ENCODE peak calls at places on chromosomes 12 and 14, in six cellular contexts. One of them, this sample, is unnamed.

GRCh38 chr12:66684222-66684621 is 5.3 kb upstream of the GRIP1 start:
- DNase-seq in choroid plexus epithelial cell: no peak
- DNase-seq in fibroblast of pulmonary artery: no peak
- DNase-seq in CD4-positive, alpha-beta T cell: no peak
- DNase-seq in pancreas: no peak
- DNase-seq in fibroblast of the aortic adventitia: no peak
- DNase-seq in this sample: no peak

GRCh38 chr12:123474493-123475255 is 16.7 kb downstream of the SNRNP35 start:
- DNase-seq in CD4-positive, alpha-beta T cell: no peak
- DNase-seq in choroid plexus epithelial cell: no peak
- DNase-seq in fibroblast of pulmonary artery: no peak
- DNase-seq in fibroblast of the aortic adventitia: no peak
- DNase-seq in pancreas: no peak
- DNase-seq in this sample: no peak

GRCh38 chr12:32229971-32230606 is 123.4 kb downstream of the BICD1 start:
- DNase-seq in CD4-positive, alpha-beta T cell: no peak
- DNase-seq in pancreas: no peak
- DNase-seq in fibroblast of pulmonary artery: no peak
- DNase-seq in choroid plexus epithelial cell: no peak
- DNase-seq in fibroblast of the aortic adventitia: no peak
- DNase-seq in this sample: no peak

GRCh38 chr12:9864913-9865675 is 4.1 kb downstream of the CLEC2B start:
- DNase-seq in fibroblast of the aortic adventitia: no peak
- DNase-seq in choroid plexus epithelial cell: no peak
- DNase-seq in CD4-positive, alpha-beta T cell: no peak
- DNase-seq in fibroblast of pulmonary artery: no peak
- DNase-seq in pancreas: no peak
- DNase-seq in this sample: no peak

GRCh38 chr14:88599321-88599720 is 36.5 kb downstream of the ZC3H14 start:
- DNase-seq in fibroblast of pulmonary artery: no peak
- DNase-seq in pancreas: no peak
- DNase-seq in CD4-positive, alpha-beta T cell: no peak
- DNase-seq in choroid plexus epithelial cell: no peak
- DNase-seq in fibroblast of the aortic adventitia: no peak
- DNase-seq in this sample: no peak

GRCh38 chr12:124292385-124292784 is 2.5 kb upstream of the RFLNA start:
- DNase-seq in fibroblast of the aortic adventitia: no peak
- DNase-seq in choroid plexus epithelial cell: no peak
- DNase-seq in pancreas: no peak
- DNase-seq in CD4-positive, alpha-beta T cell: no peak
- DNase-seq in fibroblast of pulmonary artery: no peak
- DNase-seq in this sample: no peak

GRCh38 chr14:89444044-89444443 is 27.0 kb upstream of the FOXN3 start:
- DNase-seq in choroid plexus epithelial cell: peak; percentile 58
- DNase-seq in CD4-positive, alpha-beta T cell: no peak
- DNase-seq in pancreas: no peak
- DNase-seq in fibroblast of pulmonary artery: no peak
- DNase-seq in fibroblast of the aortic adventitia: no peak
- DNase-seq in this sample: no peak

GRCh38 chr12:68611094-68611818 is 557 bp downstream of the RAP1B start:
- DNase-seq in fibroblast of pulmonary artery: peak; percentile 81
- DNase-seq in choroid plexus epithelial cell: peak; percentile 74
- DNase-seq in fibroblast of the aortic adventitia: peak; percentile 88
- DNase-seq in CD4-positive, alpha-beta T cell: peak; percentile 27
- DNase-seq in pancreas: peak; percentile 61
- DNase-seq in this sample: peak; percentile 74

GRCh38 chr12:107917912-107918800 is 143.7 kb downstream of the ASCL4 start:
- DNase-seq in pancreas: no peak
- DNase-seq in fibroblast of the aortic adventitia: peak; percentile 19
- DNase-seq in choroid plexus epithelial cell: peak; percentile 54
- DNase-seq in fibroblast of pulmonary artery: peak; percentile 38
- DNase-seq in CD4-positive, alpha-beta T cell: no peak
- DNase-seq in this sample: no peak

GRCh38 chr14:99909500-99910064 is 116.4 kb downstream of the EML1 start:
- DNase-seq in fibroblast of pulmonary artery: no peak
- DNase-seq in choroid plexus epithelial cell: no peak
- DNase-seq in fibroblast of the aortic adventitia: no peak
- DNase-seq in pancreas: no peak
- DNase-seq in CD4-positive, alpha-beta T cell: no peak
- DNase-seq in this sample: no peak

GRCh38 chr12:69008510-69008909 is 75.5 kb upstream of the CPM start:
- DNase-seq in fibroblast of the aortic adventitia: no peak
- DNase-seq in pancreas: no peak
- DNase-seq in choroid plexus epithelial cell: no peak
- DNase-seq in fibroblast of pulmonary artery: peak; percentile 33
- DNase-seq in CD4-positive, alpha-beta T cell: no peak
- DNase-seq in this sample: no peak

GRCh38 chr12:120994589-120995337 is 16.4 kb downstream of the HNF1A start:
- DNase-seq in choroid plexus epithelial cell: no peak
- DNase-seq in CD4-positive, alpha-beta T cell: no peak
- DNase-seq in pancreas: no peak
- DNase-seq in fibroblast of pulmonary artery: no peak
- DNase-seq in fibroblast of the aortic adventitia: no peak
- DNase-seq in this sample: no peak

GRCh38 chr12:62814243-62814642 is 120.7 kb downstream of the PPM1H start:
- DNase-seq in CD4-positive, alpha-beta T cell: no peak
- DNase-seq in fibroblast of the aortic adventitia: no peak
- DNase-seq in choroid plexus epithelial cell: no peak
- DNase-seq in fibroblast of pulmonary artery: no peak
- DNase-seq in pancreas: no peak
- DNase-seq in this sample: no peak

GRCh38 chr12:106081606-106082005 is 57.1 kb downstream of the NUAK1 start:
- DNase-seq in pancreas: no peak
- DNase-seq in fibroblast of the aortic adventitia: peak; percentile 70
- DNase-seq in choroid plexus epithelial cell: peak; percentile 31
- DNase-seq in fibroblast of pulmonary artery: no peak
- DNase-seq in CD4-positive, alpha-beta T cell: no peak
- DNase-seq in this sample: no peak

GRCh38 chr14:68268719-68269118 is 449.1 kb downstream of the RAD51B start:
- DNase-seq in CD4-positive, alpha-beta T cell: no peak
- DNase-seq in fibroblast of pulmonary artery: no peak
- DNase-seq in fibroblast of the aortic adventitia: no peak
- DNase-seq in choroid plexus epithelial cell: peak; percentile 32
- DNase-seq in pancreas: no peak
- DNase-seq in this sample: no peak

GRCh38 chr14:104240426-104241157 is 102.2 kb downstream of the KIF26A start:
- DNase-seq in fibroblast of pulmonary artery: no peak
- DNase-seq in CD4-positive, alpha-beta T cell: no peak
- DNase-seq in fibroblast of the aortic adventitia: no peak
- DNase-seq in pancreas: no peak
- DNase-seq in choroid plexus epithelial cell: no peak
- DNase-seq in this sample: peak; percentile 40

GRCh38 chr12:92608418-92609091 is 94.2 kb upstream of the PLEKHG7 start:
- DNase-seq in fibroblast of the aortic adventitia: peak; percentile 68
- DNase-seq in pancreas: no peak
- DNase-seq in CD4-positive, alpha-beta T cell: no peak
- DNase-seq in fibroblast of pulmonary artery: peak; percentile 67
- DNase-seq in choroid plexus epithelial cell: peak; percentile 76
- DNase-seq in this sample: no peak

GRCh38 chr12:48927261-48927660 is 2.0 kb upstream of the FKBP11 start:
- DNase-seq in CD4-positive, alpha-beta T cell: no peak
- DNase-seq in fibroblast of pulmonary artery: peak; percentile 54
- DNase-seq in pancreas: no peak
- DNase-seq in choroid plexus epithelial cell: peak; percentile 69
- DNase-seq in fibroblast of the aortic adventitia: peak; percentile 37
- DNase-seq in this sample: no peak

GRCh38 chr12:114913871-114914801 is 230.2 kb upstream of the TBX3 start:
- DNase-seq in fibroblast of pulmonary artery: no peak
- DNase-seq in CD4-positive, alpha-beta T cell: no peak
- DNase-seq in fibroblast of the aortic adventitia: no peak
- DNase-seq in pancreas: no peak
- DNase-seq in choroid plexus epithelial cell: peak; percentile 24
- DNase-seq in this sample: no peak

GRCh38 chr14:25116607-25117006 is 66.7 kb upstream of the STXBP6 start:
- DNase-seq in pancreas: no peak
- DNase-seq in fibroblast of the aortic adventitia: peak; percentile 26
- DNase-seq in choroid plexus epithelial cell: peak; percentile 55
- DNase-seq in fibroblast of pulmonary artery: no peak
- DNase-seq in CD4-positive, alpha-beta T cell: no peak
- DNase-seq in this sample: no peak

GRCh38 chr12:70556179-70556869 is 80.9 kb downstream of the PTPRB start:
- DNase-seq in CD4-positive, alpha-beta T cell: no peak
- DNase-seq in fibroblast of pulmonary artery: no peak
- DNase-seq in pancreas: no peak
- DNase-seq in choroid plexus epithelial cell: no peak
- DNase-seq in fibroblast of the aortic adventitia: peak; percentile 31
- DNase-seq in this sample: no peak

GRCh38 chr12:1353451-1353850 is 240.9 kb downstream of the FBXL14 start:
- DNase-seq in choroid plexus epithelial cell: no peak
- DNase-seq in pancreas: no peak
- DNase-seq in fibroblast of the aortic adventitia: no peak
- DNase-seq in fibroblast of pulmonary artery: no peak
- DNase-seq in CD4-positive, alpha-beta T cell: no peak
- DNase-seq in this sample: no peak

GRCh38 chr12:14443531-14443930 is 78.0 kb downstream of the ATF7IP start:
- DNase-seq in pancreas: no peak
- DNase-seq in CD4-positive, alpha-beta T cell: no peak
- DNase-seq in fibroblast of pulmonary artery: peak; percentile 53
- DNase-seq in choroid plexus epithelial cell: peak; percentile 45
- DNase-seq in fibroblast of the aortic adventitia: peak; percentile 31
- DNase-seq in this sample: no peak

GRCh38 chr14:57533214-57533613 is 39.6 kb upstream of the CCDC198 start:
- DNase-seq in choroid plexus epithelial cell: peak; percentile 28
- DNase-seq in CD4-positive, alpha-beta T cell: no peak
- DNase-seq in fibroblast of pulmonary artery: peak; percentile 31
- DNase-seq in fibroblast of the aortic adventitia: peak; percentile 42
- DNase-seq in pancreas: no peak
- DNase-seq in this sample: no peak

GRCh38 chr12:20369164-20370000 is 1.0 kb downstream of the PDE3A start:
- DNase-seq in fibroblast of the aortic adventitia: peak; percentile 54
- DNase-seq in CD4-positive, alpha-beta T cell: no peak
- DNase-seq in pancreas: peak; percentile 62
- DNase-seq in choroid plexus epithelial cell: peak; percentile 65
- DNase-seq in fibroblast of pulmonary artery: peak; percentile 77
- DNase-seq in this sample: peak; percentile 79

GRCh38 chr12:104930388-104931326 is 27.4 kb downstream of the SLC41A2 start:
- DNase-seq in choroid plexus epithelial cell: peak; percentile 74
- DNase-seq in fibroblast of pulmonary artery: peak; percentile 45
- DNase-seq in CD4-positive, alpha-beta T cell: no peak
- DNase-seq in pancreas: no peak
- DNase-seq in fibroblast of the aortic adventitia: peak; percentile 47
- DNase-seq in this sample: no peak

GRCh38 chr14:54501423-54501822 is 8.3 kb upstream of the CGRRF1 start:
- DNase-seq in fibroblast of pulmonary artery: no peak
- DNase-seq in CD4-positive, alpha-beta T cell: no peak
- DNase-seq in choroid plexus epithelial cell: no peak
- DNase-seq in pancreas: no peak
- DNase-seq in fibroblast of the aortic adventitia: no peak
- DNase-seq in this sample: no peak

GRCh38 chr12:90393089-90393488 is 561.9 kb downstream of the CCER1 start:
- DNase-seq in fibroblast of pulmonary artery: no peak
- DNase-seq in CD4-positive, alpha-beta T cell: no peak
- DNase-seq in fibroblast of the aortic adventitia: no peak
- DNase-seq in pancreas: no peak
- DNase-seq in choroid plexus epithelial cell: no peak
- DNase-seq in this sample: no peak

GRCh38 chr12:92735131-92735721 is 32.4 kb downstream of the PLEKHG7 start:
- DNase-seq in fibroblast of the aortic adventitia: peak; percentile 92
- DNase-seq in fibroblast of pulmonary artery: peak; percentile 97
- DNase-seq in choroid plexus epithelial cell: peak; percentile 98
- DNase-seq in CD4-positive, alpha-beta T cell: no peak
- DNase-seq in pancreas: no peak
- DNase-seq in this sample: no peak

GRCh38 chr14:106318700-106319099 is 792.3 kb downstream of the TMEM121 start:
- DNase-seq in CD4-positive, alpha-beta T cell: peak; percentile 55
- DNase-seq in pancreas: no peak
- DNase-seq in choroid plexus epithelial cell: no peak
- DNase-seq in fibroblast of pulmonary artery: no peak
- DNase-seq in fibroblast of the aortic adventitia: no peak
- DNase-seq in this sample: no peak

DNA sequence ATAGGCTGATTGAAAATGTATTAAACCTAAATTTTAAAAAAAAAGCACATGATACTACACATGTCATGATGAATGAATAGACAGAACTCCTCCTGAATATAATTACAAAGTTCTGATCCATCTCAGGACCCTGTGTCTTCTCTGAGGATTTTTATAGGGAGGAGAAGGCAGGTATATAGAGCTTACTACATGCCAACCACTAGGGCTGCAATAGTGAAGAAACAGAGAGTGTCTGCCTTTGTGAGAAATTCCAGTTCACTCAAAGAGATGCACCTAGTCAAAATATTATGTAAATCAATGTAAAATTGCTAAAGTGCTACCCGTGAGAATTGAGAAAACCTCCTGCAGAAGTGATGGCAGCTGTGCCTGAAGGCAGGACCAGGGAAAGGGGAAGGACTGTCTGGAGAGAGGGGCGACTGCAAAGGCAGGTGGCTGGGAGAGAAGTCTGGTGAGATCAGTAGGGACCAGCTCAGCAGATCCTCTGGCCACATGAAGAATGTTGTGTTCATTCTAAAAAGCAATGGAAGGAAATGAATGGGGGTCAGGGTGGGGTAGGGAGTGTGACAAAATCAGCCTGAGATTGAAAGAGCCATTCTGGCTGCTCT is 15.1 kb downstream of the ABHD4 start:
- DNase-seq in choroid plexus epithelial cell: peak; percentile 45
- DNase-seq in pancreas: no peak
- DNase-seq in CD4-positive, alpha-beta T cell: no peak
- DNase-seq in fibroblast of the aortic adventitia: peak; percentile 25
- DNase-seq in fibroblast of pulmonary artery: no peak
- DNase-seq in this sample: no peak
- TF ChIP-seq CTCF in choroid plexus epithelial cell: peak; percentile 41
- TF ChIP-seq CTCF in pancreas: no peak
- TF ChIP-seq CTCF in CD4-positive, alpha-beta T cell: no peak
- TF ChIP-seq CTCF in fibroblast of the aortic adventitia: peak; percentile 38
- TF ChIP-seq CTCF in fibroblast of pulmonary artery: peak; percentile 20
- TF ChIP-seq CTCF in this sample: peak; percentile 34

DNA sequence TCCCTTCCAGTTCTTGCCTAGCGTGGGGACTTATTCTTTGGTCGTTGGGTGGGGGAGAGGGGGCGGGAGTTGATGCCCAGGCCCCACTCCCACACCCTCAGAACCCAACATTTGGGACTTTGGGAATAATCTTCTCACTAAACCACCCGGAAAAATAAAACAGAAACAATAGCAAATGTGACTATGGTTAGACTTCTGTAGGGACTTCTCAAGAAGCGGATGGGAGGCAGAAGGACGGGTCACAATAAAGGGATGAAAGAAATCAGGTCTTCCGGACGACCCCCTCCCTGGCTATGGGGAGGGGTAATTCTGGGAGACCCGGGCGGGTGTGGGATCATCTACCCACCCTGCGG is 28.5 kb upstream of the SMUG1 start:
- DNase-seq in fibroblast of the aortic adventitia: no peak
- DNase-seq in pancreas: no peak
- DNase-seq in CD4-positive, alpha-beta T cell: no peak
- DNase-seq in choroid plexus epithelial cell: no peak
- DNase-seq in fibroblast of pulmonary artery: no peak
- DNase-seq in this sample: no peak
- TF ChIP-seq CTCF in fibroblast of the aortic adventitia: no peak
- TF ChIP-seq CTCF in pancreas: peak; percentile 9
- TF ChIP-seq CTCF in CD4-positive, alpha-beta T cell: peak; percentile 63
- TF ChIP-seq CTCF in choroid plexus epithelial cell: no peak
- TF ChIP-seq CTCF in fibroblast of pulmonary artery: no peak
- TF ChIP-seq CTCF in this sample: peak; percentile 28

GRCh38 chr14:59004012-59004411 is 184.5 kb upstream of the DAAM1 start:
- DNase-seq in CD4-positive, alpha-beta T cell: no peak
- DNase-seq in choroid plexus epithelial cell: peak; percentile 54
- DNase-seq in fibroblast of pulmonary artery: peak; percentile 32
- DNase-seq in fibroblast of the aortic adventitia: peak; percentile 47
- DNase-seq in pancreas: no peak
- DNase-seq in this sample: no peak
- TF ChIP-seq CTCF in CD4-positive, alpha-beta T cell: no peak
- TF ChIP-seq CTCF in choroid plexus epithelial cell: peak; percentile 62
- TF ChIP-seq CTCF in fibroblast of pulmonary artery: peak; percentile 35
- TF ChIP-seq CTCF in fibroblast of the aortic adventitia: peak; percentile 53
- TF ChIP-seq CTCF in pancreas: no peak
- TF ChIP-seq CTCF in this sample: no peak

GRCh38 chr14:101975231-101975630 is 10.9 kb downstream of the DYNC1H1 start:
- DNase-seq in CD4-positive, alpha-beta T cell: no peak
- DNase-seq in fibroblast of the aortic adventitia: no peak
- DNase-seq in choroid plexus epithelial cell: no peak
- DNase-seq in fibroblast of pulmonary artery: no peak
- DNase-seq in pancreas: no peak
- DNase-seq in this sample: no peak
- TF ChIP-seq CTCF in CD4-positive, alpha-beta T cell: no peak
- TF ChIP-seq CTCF in fibroblast of the aortic adventitia: no peak
- TF ChIP-seq CTCF in choroid plexus epithelial cell: no peak
- TF ChIP-seq CTCF in fibroblast of pulmonary artery: no peak
- TF ChIP-seq CTCF in pancreas: no peak
- TF ChIP-seq CTCF in this sample: no peak

This sample was measured in type B pancreatic cell.